ENCODE peak calls at places on chromosome 4, in six cellular contexts. R is AG20443, Y is GM23248, Q is progenitor cell of endocrine pancreas, X is germinal center, O is HFF-Myc. T is an unnamed sample.

GRCh38 chr4:74598611-74599325 is 153.8 kb downstream of the AREG start:
- DNase-seq in R (no peak), Y (peak; percentile 3), Q (no peak), X (no peak), O (no peak), T (no peak)

GRCh38 chr4:24595662-24596061 is 11.3 kb upstream of the DHX15 start:
- DNase-seq in R (no peak), Y (no peak), Q (no peak), X (no peak), O (no peak), T (no peak)

GRCh38 chr4:87122252-87122651 is 98.2 kb downstream of the KLHL8 start:
- DNase-seq in R (no peak), Y (no peak), Q (no peak), X (no peak), O (no peak), T (no peak)

GRCh38 chr4:7356667-7357295 is 77.9 kb downstream of the PSAPL1 start:
- DNase-seq in R (no peak), Y (no peak), Q (no peak), X (no peak), O (no peak), T (no peak)

GRCh38 chr4:79403356-79403755 is 4.7 kb downstream of the GK2 start:
- DNase-seq in R (no peak), Y (no peak), Q (no peak), X (no peak), O (no peak), T (no peak)

GRCh38 chr4:79225360-79225759 is 100.5 kb downstream of the NAA11 start:
- DNase-seq in R (no peak), Y (no peak), Q (no peak), X (no peak), O (no peak), T (no peak)

GRCh38 chr4:93878566-93878965 is 50.0 kb downstream of the ATOH1 start:
- DNase-seq in R (no peak), Y (no peak), Q (no peak), X (no peak), O (no peak), T (no peak)

GRCh38 chr4:109025471-109026076 is 262.7 kb upstream of the ETNPPL start:
- DNase-seq in R (no peak), Y (no peak), Q (no peak), X (no peak), O (no peak), T (no peak)

GRCh38 chr4:143282170-143282760 is 54.4 kb upstream of the GAB1 start:
- DNase-seq in R (peak; percentile 26), Y (no peak), Q (no peak), X (no peak), O (peak; percentile 56), T (no peak)

GRCh38 chr4:3485011-3485881 is 22.1 kb downstream of the DOK7 start:
- DNase-seq in R (no peak), Y (no peak), Q (no peak), X (peak; percentile 85), O (no peak), T (peak; percentile 79)

GRCh38 chr4:124178449-124179021 is 534.0 kb downstream of the ANKRD50 start:
- DNase-seq in R (peak; percentile 22), Y (peak; percentile 76), Q (no peak), X (no peak), O (no peak), T (no peak)

GRCh38 chr4:960140-960735 is 13.1 kb downstream of the DGKQ start:
- DNase-seq in R (no peak), Y (no peak), Q (no peak), X (no peak), O (no peak), T (no peak)

GRCh38 chr4:78885598-78885997 is 53.6 kb downstream of the PAQR3 start:
- DNase-seq in R (peak; percentile 25), Y (peak; percentile 45), Q (no peak), X (no peak), O (no peak), T (no peak)

GRCh38 chr4:54189140-54189539 is 40.0 kb upstream of the PDGFRA start:
- DNase-seq in R (peak; percentile 15), Y (peak; percentile 4), Q (no peak), X (no peak), O (no peak), T (no peak)